ENCODE peak calls at places on chromosomes 1 and 21, in eight cellular contexts. One of them, this sample, is unnamed.

GRCh38 chr1:236122176-236122575 is 20.2 kb upstream of the GPR137B start:
- DNase-seq in left ventricle myocardium inferior: no peak
- DNase-seq in brain microvascular endothelial cell: no peak
- DNase-seq in ecto neural progenitor cell: no peak
- DNase-seq in pulmonary artery endothelial cell: no peak
- DNase-seq in activated T-cell treated with anti-CD3 and anti-CD28 coated beads, Interleukin-2, amount 50 U/mL, for 1 hour: no peak
- DNase-seq in anterior cingulate cortex: no peak
- DNase-seq in upper lobe of left lung: no peak
- DNase-seq in this sample: no peak

GRCh38 chr1:112906155-112906698 is 49.8 kb downstream of the SLC16A1 start:
- DNase-seq in activated T-cell treated with anti-CD3 and anti-CD28 coated beads, Interleukin-2, amount 50 U/mL, for 1 hour: no peak
- DNase-seq in anterior cingulate cortex: no peak
- DNase-seq in pulmonary artery endothelial cell: no peak
- DNase-seq in upper lobe of left lung: no peak
- DNase-seq in brain microvascular endothelial cell: no peak
- DNase-seq in left ventricle myocardium inferior: no peak
- DNase-seq in ecto neural progenitor cell: no peak
- DNase-seq in this sample: no peak

GRCh38 chr1:107781245-107781644 is 183.7 kb downstream of the VAV3 start:
- DNase-seq in anterior cingulate cortex: no peak
- DNase-seq in upper lobe of left lung: no peak
- DNase-seq in ecto neural progenitor cell: no peak
- DNase-seq in pulmonary artery endothelial cell: no peak
- DNase-seq in brain microvascular endothelial cell: no peak
- DNase-seq in left ventricle myocardium inferior: no peak
- DNase-seq in activated T-cell treated with anti-CD3 and anti-CD28 coated beads, Interleukin-2, amount 50 U/mL, for 1 hour: no peak
- DNase-seq in this sample: no peak

GRCh38 chr21:42075686-42076471 is 4.8 kb downstream of the UMODL1 start:
- DNase-seq in brain microvascular endothelial cell: no peak
- DNase-seq in pulmonary artery endothelial cell: no peak
- DNase-seq in upper lobe of left lung: peak; percentile 69
- DNase-seq in ecto neural progenitor cell: no peak
- DNase-seq in anterior cingulate cortex: no peak
- DNase-seq in activated T-cell treated with anti-CD3 and anti-CD28 coated beads, Interleukin-2, amount 50 U/mL, for 1 hour: no peak
- DNase-seq in left ventricle myocardium inferior: no peak
- DNase-seq in this sample: no peak

GRCh38 chr1:160005070-160005469 is 26.7 kb downstream of the PIGM start:
- DNase-seq in activated T-cell treated with anti-CD3 and anti-CD28 coated beads, Interleukin-2, amount 50 U/mL, for 1 hour: no peak
- DNase-seq in brain microvascular endothelial cell: no peak
- DNase-seq in left ventricle myocardium inferior: no peak
- DNase-seq in upper lobe of left lung: no peak
- DNase-seq in ecto neural progenitor cell: no peak
- DNase-seq in anterior cingulate cortex: no peak
- DNase-seq in pulmonary artery endothelial cell: no peak
- DNase-seq in this sample: no peak

GRCh38 chr21:31335957-31336738 is 7.9 kb downstream of the TIAM1 start:
- DNase-seq in left ventricle myocardium inferior: no peak
- DNase-seq in pulmonary artery endothelial cell: no peak
- DNase-seq in anterior cingulate cortex: no peak
- DNase-seq in upper lobe of left lung: peak; percentile 20
- DNase-seq in ecto neural progenitor cell: no peak
- DNase-seq in brain microvascular endothelial cell: peak; percentile 94
- DNase-seq in activated T-cell treated with anti-CD3 and anti-CD28 coated beads, Interleukin-2, amount 50 U/mL, for 1 hour: no peak
- DNase-seq in this sample: no peak

GRCh38 chr1:101147381-101147780 is 89.4 kb upstream of the S1PR1 start:
- DNase-seq in ecto neural progenitor cell: no peak
- DNase-seq in left ventricle myocardium inferior: no peak
- DNase-seq in anterior cingulate cortex: no peak
- DNase-seq in pulmonary artery endothelial cell: no peak
- DNase-seq in brain microvascular endothelial cell: no peak
- DNase-seq in activated T-cell treated with anti-CD3 and anti-CD28 coated beads, Interleukin-2, amount 50 U/mL, for 1 hour: no peak
- DNase-seq in upper lobe of left lung: no peak
- DNase-seq in this sample: no peak

GRCh38 chr1:12434174-12434573 is 183.8 kb downstream of the DHRS3 start:
- DNase-seq in ecto neural progenitor cell: no peak
- DNase-seq in pulmonary artery endothelial cell: no peak
- DNase-seq in brain microvascular endothelial cell: peak; percentile 87
- DNase-seq in left ventricle myocardium inferior: no peak
- DNase-seq in anterior cingulate cortex: no peak
- DNase-seq in activated T-cell treated with anti-CD3 and anti-CD28 coated beads, Interleukin-2, amount 50 U/mL, for 1 hour: peak; percentile 53
- DNase-seq in upper lobe of left lung: no peak
- DNase-seq in this sample: no peak

GRCh38 chr1:155981266-155982088 is 3.1 kb upstream of the ARHGEF2 start:
- DNase-seq in activated T-cell treated with anti-CD3 and anti-CD28 coated beads, Interleukin-2, amount 50 U/mL, for 1 hour: no peak
- DNase-seq in anterior cingulate cortex: no peak
- DNase-seq in brain microvascular endothelial cell: peak; percentile 28
- DNase-seq in left ventricle myocardium inferior: no peak
- DNase-seq in pulmonary artery endothelial cell: peak; percentile 69
- DNase-seq in ecto neural progenitor cell: peak; percentile 29
- DNase-seq in upper lobe of left lung: no peak
- DNase-seq in this sample: peak; percentile 84

GRCh38 chr21:39961251-39961650 is 94.0 kb downstream of the PCP4 start:
- DNase-seq in brain microvascular endothelial cell: no peak
- DNase-seq in pulmonary artery endothelial cell: no peak
- DNase-seq in activated T-cell treated with anti-CD3 and anti-CD28 coated beads, Interleukin-2, amount 50 U/mL, for 1 hour: no peak
- DNase-seq in ecto neural progenitor cell: no peak
- DNase-seq in left ventricle myocardium inferior: no peak
- DNase-seq in anterior cingulate cortex: no peak
- DNase-seq in upper lobe of left lung: no peak
- DNase-seq in this sample: no peak

GRCh38 chr21:22889445-22889844 is 1891.2 kb downstream of the NCAM2 start:
- DNase-seq in pulmonary artery endothelial cell: no peak
- DNase-seq in left ventricle myocardium inferior: no peak
- DNase-seq in ecto neural progenitor cell: no peak
- DNase-seq in brain microvascular endothelial cell: no peak
- DNase-seq in activated T-cell treated with anti-CD3 and anti-CD28 coated beads, Interleukin-2, amount 50 U/mL, for 1 hour: no peak
- DNase-seq in anterior cingulate cortex: no peak
- DNase-seq in upper lobe of left lung: no peak
- DNase-seq in this sample: no peak

GRCh38 chr21:34653522-34653921 is 15.3 kb upstream of the CLIC6 start:
- DNase-seq in upper lobe of left lung: no peak
- DNase-seq in anterior cingulate cortex: no peak
- DNase-seq in brain microvascular endothelial cell: no peak
- DNase-seq in pulmonary artery endothelial cell: no peak
- DNase-seq in ecto neural progenitor cell: no peak
- DNase-seq in activated T-cell treated with anti-CD3 and anti-CD28 coated beads, Interleukin-2, amount 50 U/mL, for 1 hour: no peak
- DNase-seq in left ventricle myocardium inferior: no peak
- DNase-seq in this sample: no peak

GRCh38 chr1:198492872-198493271 is 47.6 kb downstream of the ATP6V1G3 start:
- DNase-seq in upper lobe of left lung: no peak
- DNase-seq in activated T-cell treated with anti-CD3 and anti-CD28 coated beads, Interleukin-2, amount 50 U/mL, for 1 hour: no peak
- DNase-seq in anterior cingulate cortex: no peak
- DNase-seq in brain microvascular endothelial cell: peak; percentile 53
- DNase-seq in left ventricle myocardium inferior: no peak
- DNase-seq in pulmonary artery endothelial cell: no peak
- DNase-seq in ecto neural progenitor cell: no peak
- DNase-seq in this sample: no peak

GRCh38 chr1:93328809-93329477 is 16.8 kb upstream of the DR1 start:
- DNase-seq in activated T-cell treated with anti-CD3 and anti-CD28 coated beads, Interleukin-2, amount 50 U/mL, for 1 hour: no peak
- DNase-seq in ecto neural progenitor cell: no peak
- DNase-seq in pulmonary artery endothelial cell: no peak
- DNase-seq in brain microvascular endothelial cell: no peak
- DNase-seq in upper lobe of left lung: no peak
- DNase-seq in anterior cingulate cortex: no peak
- DNase-seq in left ventricle myocardium inferior: no peak
- DNase-seq in this sample: no peak

GRCh38 chr1:230145953-230146476 is 79.0 kb downstream of the GALNT2 start:
- DNase-seq in left ventricle myocardium inferior: no peak
- DNase-seq in pulmonary artery endothelial cell: no peak
- DNase-seq in activated T-cell treated with anti-CD3 and anti-CD28 coated beads, Interleukin-2, amount 50 U/mL, for 1 hour: no peak
- DNase-seq in brain microvascular endothelial cell: no peak
- DNase-seq in upper lobe of left lung: no peak
- DNase-seq in ecto neural progenitor cell: no peak
- DNase-seq in anterior cingulate cortex: no peak
- DNase-seq in this sample: peak; percentile 46

GRCh38 chr1:206721454-206721853 is 36.7 kb downstream of the MAPKAPK2 start:
- DNase-seq in upper lobe of left lung: no peak
- DNase-seq in left ventricle myocardium inferior: no peak
- DNase-seq in brain microvascular endothelial cell: no peak
- DNase-seq in anterior cingulate cortex: no peak
- DNase-seq in ecto neural progenitor cell: no peak
- DNase-seq in activated T-cell treated with anti-CD3 and anti-CD28 coated beads, Interleukin-2, amount 50 U/mL, for 1 hour: no peak
- DNase-seq in pulmonary artery endothelial cell: no peak
- DNase-seq in this sample: no peak

GRCh38 chr1:197321821-197322220 is 53.8 kb downstream of the CRB1 start:
- DNase-seq in pulmonary artery endothelial cell: no peak
- DNase-seq in upper lobe of left lung: no peak
- DNase-seq in left ventricle myocardium inferior: no peak
- DNase-seq in activated T-cell treated with anti-CD3 and anti-CD28 coated beads, Interleukin-2, amount 50 U/mL, for 1 hour: no peak
- DNase-seq in brain microvascular endothelial cell: no peak
- DNase-seq in anterior cingulate cortex: no peak
- DNase-seq in ecto neural progenitor cell: no peak
- DNase-seq in this sample: no peak

GRCh38 chr1:34984435-34985062 is 598 bp downstream of the TMEM35B start:
- DNase-seq in left ventricle myocardium inferior: peak; percentile 39
- DNase-seq in ecto neural progenitor cell: no peak
- DNase-seq in brain microvascular endothelial cell: peak; percentile 18
- DNase-seq in pulmonary artery endothelial cell: no peak
- DNase-seq in upper lobe of left lung: no peak
- DNase-seq in anterior cingulate cortex: no peak
- DNase-seq in activated T-cell treated with anti-CD3 and anti-CD28 coated beads, Interleukin-2, amount 50 U/mL, for 1 hour: peak; percentile 25
- DNase-seq in this sample: peak; percentile 61

GRCh38 chr1:82538876-82539275 is 738.1 kb downstream of the ADGRL2 start:
- DNase-seq in brain microvascular endothelial cell: peak; percentile 74
- DNase-seq in pulmonary artery endothelial cell: no peak
- DNase-seq in left ventricle myocardium inferior: no peak
- DNase-seq in anterior cingulate cortex: no peak
- DNase-seq in ecto neural progenitor cell: no peak
- DNase-seq in upper lobe of left lung: no peak
- DNase-seq in activated T-cell treated with anti-CD3 and anti-CD28 coated beads, Interleukin-2, amount 50 U/mL, for 1 hour: no peak
- DNase-seq in this sample: no peak

GRCh38 chr21:34157456-34158025 is 84.2 kb downstream of the MRPS6 start:
- DNase-seq in activated T-cell treated with anti-CD3 and anti-CD28 coated beads, Interleukin-2, amount 50 U/mL, for 1 hour: no peak
- DNase-seq in ecto neural progenitor cell: no peak
- DNase-seq in anterior cingulate cortex: no peak
- DNase-seq in brain microvascular endothelial cell: no peak
- DNase-seq in left ventricle myocardium inferior: no peak
- DNase-seq in pulmonary artery endothelial cell: no peak
- DNase-seq in upper lobe of left lung: no peak
- DNase-seq in this sample: no peak

GRCh38 chr1:35851175-35851869 is 31.7 kb upstream of the AGO1 start:
- DNase-seq in upper lobe of left lung: no peak
- DNase-seq in anterior cingulate cortex: no peak
- DNase-seq in left ventricle myocardium inferior: no peak
- DNase-seq in brain microvascular endothelial cell: no peak
- DNase-seq in activated T-cell treated with anti-CD3 and anti-CD28 coated beads, Interleukin-2, amount 50 U/mL, for 1 hour: no peak
- DNase-seq in pulmonary artery endothelial cell: no peak
- DNase-seq in ecto neural progenitor cell: no peak
- DNase-seq in this sample: no peak

GRCh38 chr1:6113116-6113515 is 67.0 kb downstream of the CHD5 start:
- DNase-seq in ecto neural progenitor cell: no peak
- DNase-seq in left ventricle myocardium inferior: no peak
- DNase-seq in pulmonary artery endothelial cell: no peak
- DNase-seq in activated T-cell treated with anti-CD3 and anti-CD28 coated beads, Interleukin-2, amount 50 U/mL, for 1 hour: no peak
- DNase-seq in anterior cingulate cortex: no peak
- DNase-seq in upper lobe of left lung: no peak
- DNase-seq in brain microvascular endothelial cell: no peak
- DNase-seq in this sample: no peak

GRCh38 chr1:19425643-19426245 is 59.6 kb downstream of the CAPZB start:
- DNase-seq in pulmonary artery endothelial cell: no peak
- DNase-seq in activated T-cell treated with anti-CD3 and anti-CD28 coated beads, Interleukin-2, amount 50 U/mL, for 1 hour: no peak
- DNase-seq in upper lobe of left lung: no peak
- DNase-seq in ecto neural progenitor cell: no peak
- DNase-seq in left ventricle myocardium inferior: no peak
- DNase-seq in brain microvascular endothelial cell: no peak
- DNase-seq in anterior cingulate cortex: no peak
- DNase-seq in this sample: peak; percentile 67

GRCh38 chr1:109161836-109162606 is 48.1 kb downstream of the ELAPOR1 start:
- DNase-seq in ecto neural progenitor cell: no peak
- DNase-seq in anterior cingulate cortex: no peak
- DNase-seq in upper lobe of left lung: peak; percentile 70
- DNase-seq in activated T-cell treated with anti-CD3 and anti-CD28 coated beads, Interleukin-2, amount 50 U/mL, for 1 hour: no peak
- DNase-seq in pulmonary artery endothelial cell: no peak
- DNase-seq in left ventricle myocardium inferior: peak; percentile 34
- DNase-seq in brain microvascular endothelial cell: peak; percentile 68
- DNase-seq in this sample: no peak

This sample was measured in Peyer's patch.